ENCODE peak calls at places on chromosomes 3 and 15, in nine cellular contexts. M is CD8-positive, alpha-beta memory T cell; V is astrocyte; X is neural progenitor cell; I is effector memory CD4-positive, alpha-beta T cell; N is cardiac muscle cell; K is bronchial epithelial cell; C is body of pancreas; A is neuronal stem cell. B is an unnamed sample. For H3K36me3, the result is how much of the 10 kb centered on the place peaks cover.

GRCh38 chr3:128950223-128950938 is 43.5 kb downstream of the CFAP92 start:
- DNase-seq in K (peak), I (no peak), A (no peak), N (peak), X (peak), V (peak), C (no peak), M (no peak), B (no peak)

GRCh38 chr3:105542604-105543003 is 175.9 kb downstream of the ALCAM start:
- DNase-seq in M (no peak), A (no peak), N (no peak), C (no peak), K (no peak), I (no peak), X (no peak), V (no peak), B (no peak)

GRCh38 chr3:72042397-72043211 is 257.7 kb upstream of the PROK2 start:
- DNase-seq in X (no peak), K (no peak), N (no peak), V (peak), A (no peak), C (no peak), M (no peak), I (no peak), B (no peak)

GRCh38 chr3:151630938-151631417 is 102.7 kb upstream of the AADACL2 start:
- DNase-seq in V (peak), M (no peak), K (peak), I (no peak), N (peak), A (no peak), C (no peak), X (no peak), B (no peak)

GRCh38 chr3:45560270-45561020 is 34.1 kb upstream of the LIMD1 start:
- DNase-seq in N (no peak), M (no peak), A (no peak), I (no peak), V (no peak), C (peak), X (no peak), K (no peak), B (no peak)

GRCh38 chr3:194871143-194871863 is 185.6 kb downstream of the FAM43A start:
- DNase-seq in M (no peak), C (peak), V (peak), N (peak), I (no peak), X (peak), A (no peak), K (peak), B (peak)

GRCh38 chr15:75237316-75237982 is 20.7 kb upstream of the GOLGA6C start:
- DNase-seq in K (no peak), I (no peak), V (no peak), N (no peak), A (no peak), M (no peak), X (peak), C (peak), B (no peak)

GRCh38 chr15:100988297-100988696 is 69.1 kb downstream of the LRRK1 start:
- DNase-seq in V (no peak), K (no peak), N (no peak), X (no peak), A (no peak), C (no peak), M (no peak), I (no peak), B (no peak)

GRCh38 chr3:51830345-51830744 is 31.1 kb upstream of the IQCF2 start:
- DNase-seq in V (no peak), K (no peak), X (no peak), A (no peak), I (no peak), N (no peak), M (no peak), C (no peak), B (no peak)

GRCh38 chr3:172034786-172035685 is 4.3 kb upstream of the FNDC3B start:
- DNase-seq in A (no peak), V (no peak), X (peak), K (peak), I (no peak), C (peak), N (no peak), M (peak), B (no peak)

GRCh38 chr15:78075490-78076230 is 1.9 kb downstream of the TBC1D2B start:
- DNase-seq in I (no peak), X (peak), V (peak), A (peak), K (peak), M (no peak), N (peak), C (peak), B (no peak)

GRCh38 chr15:60590935-60591490 is 112.1 kb upstream of the ICE2 start:
- DNase-seq in X (peak), N (peak), I (no peak), V (peak), K (no peak), C (peak), A (peak), M (no peak), B (no peak)

GRCh38 chr15:47196057-47196456 is 521.2 kb upstream of the SEMA6D start:
- DNase-seq in C (peak), M (peak), X (peak), I (no peak), K (peak), A (peak), V (peak), N (peak), B (peak)

GRCh38 chr3:172918165-172918564 is 167.6 kb downstream of the ECT2 start:
- DNase-seq in N (no peak), K (no peak), C (no peak), X (no peak), I (no peak), V (peak), A (no peak), M (no peak), B (no peak)

GRCh38 chr3:81545572-81545971 is 215.9 kb downstream of the GBE1 start:
- DNase-seq in C (no peak), K (peak), M (no peak), N (no peak), I (no peak), A (no peak), X (no peak), V (no peak), B (no peak)

GRCh38 chr3:121232309-121233225 is 313.2 kb downstream of the POLQ start:
- DNase-seq in I (no peak), K (peak), V (no peak), C (peak), A (no peak), N (no peak), M (no peak), X (no peak), B (no peak)

GRCh38 chr15:90497912-90498311 is 31.8 kb upstream of the CRTC3 start:
- DNase-seq in N (peak), C (no peak), M (no peak), V (no peak), A (no peak), K (peak), I (no peak), X (no peak), B (no peak)

GRCh38 chr3:184261270-184262165 is at the start of gene CAMK2N2:
- DNase-seq in N (peak), A (peak), I (peak), K (no peak), M (peak), C (peak), V (peak), X (peak), B (no peak)

GRCh38 chr3:149542375-149543312 is 68.1 kb downstream of the TM4SF4 start:
- DNase-seq in I (no peak), A (no peak), N (no peak), X (no peak), V (peak), C (peak), M (no peak), K (no peak), B (no peak)

GRCh38 chr3:190436356-190436755 is 13.3 kb downstream of the TMEM207 start:
- DNase-seq in M (no peak), X (no peak), V (peak), I (no peak), K (no peak), N (no peak), C (no peak), A (no peak), B (no peak)

DNA sequence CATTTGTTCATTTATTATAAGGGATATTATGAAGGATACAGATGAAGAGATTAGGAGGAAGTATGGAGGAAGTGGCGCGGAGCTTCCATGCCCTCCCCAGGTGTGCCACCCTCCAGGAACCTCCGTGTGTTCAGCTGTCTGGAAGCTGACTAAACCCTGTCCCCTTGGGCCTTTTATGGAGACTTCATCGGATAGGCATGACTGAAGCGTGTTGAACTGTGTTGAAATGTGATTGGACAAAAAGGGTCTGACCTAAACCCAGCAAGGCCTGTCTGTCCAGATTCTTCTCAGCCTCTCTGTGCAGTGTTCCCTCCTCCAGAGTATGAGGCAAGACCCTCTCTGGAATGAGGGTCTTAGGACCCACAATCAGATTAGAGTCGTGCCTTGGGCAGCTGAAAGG is 31.7 kb downstream of the HACD3 start:
- DNase-seq in V (no peak), M (no peak), N (no peak), A (no peak), K (peak), C (no peak), I (no peak), X (no peak), B (no peak)
- H3K36me3 ChIP-seq in V (under half), M (under half), N (under half), A (under half), K (under half), C (under half), I (under half), X (under half), B (half or more)

DNA sequence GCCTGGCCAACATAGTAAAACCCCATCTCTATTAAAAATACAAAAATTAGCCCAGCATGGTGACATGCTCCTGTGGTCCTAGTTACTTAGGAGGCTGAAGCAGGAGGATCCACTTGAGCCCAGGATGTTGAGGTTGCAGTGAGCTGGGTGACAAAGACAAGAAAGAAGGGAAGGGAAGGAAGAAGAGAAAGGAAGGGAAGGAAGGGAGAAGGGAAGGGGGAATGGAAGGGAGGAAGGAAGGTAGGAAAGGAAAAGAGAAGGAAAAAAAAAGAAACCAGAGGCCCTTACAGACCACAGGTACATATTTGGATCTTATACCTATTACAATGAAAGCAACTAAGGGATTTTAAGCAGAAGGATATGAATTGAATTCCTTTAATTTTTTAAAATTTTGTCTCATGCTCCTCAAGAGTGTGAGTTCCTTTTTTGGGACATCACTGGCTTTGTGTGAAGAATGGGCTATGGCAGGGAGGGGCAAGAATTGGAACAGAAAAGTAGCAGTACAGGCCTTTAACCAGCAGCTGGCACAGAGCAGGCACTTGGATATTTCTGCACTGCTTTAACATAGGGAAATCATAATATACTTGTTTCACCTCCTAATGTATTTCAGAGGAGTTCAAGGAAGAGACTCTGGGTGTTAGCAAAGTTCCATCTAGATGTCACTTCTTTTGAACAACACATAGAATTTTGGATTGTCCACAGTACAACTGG is 7.9 kb downstream of the RAB27A start:
- DNase-seq in N (no peak), A (no peak), I (no peak), M (no peak), C (no peak), X (no peak), V (no peak), K (no peak), B (no peak)
- H3K36me3 ChIP-seq in N (under half), A (under half), I (under half), M (under half), C (under half), X (under half), V (under half), K (under half), B (under half)

GRCh38 chr3:47772788-47773187 is 8.9 kb downstream of the SMARCC1 start:
- DNase-seq in N (no peak), V (no peak), I (no peak), X (no peak), K (no peak), A (no peak), M (no peak), C (no peak), B (no peak)
- H3K36me3 ChIP-seq in N (under half), V (under half), I (under half), X (under half), K (under half), A (under half), M (under half), C (under half), B (under half)

GRCh38 chr15:87609474-87609873 is 647.1 kb downstream of the NTRK3 start:
- DNase-seq in X (no peak), C (no peak), A (no peak), N (no peak), I (no peak), M (no peak), V (peak), K (peak), B (no peak)

GRCh38 chr15:87608238-87609028 is 648.1 kb downstream of the NTRK3 start:
- DNase-seq in K (no peak), N (no peak), A (no peak), M (no peak), I (no peak), C (no peak), X (no peak), V (no peak), B (no peak)

GRCh38 chr15:87609909-87610308 is 646.6 kb downstream of the NTRK3 start:
- DNase-seq in V (no peak), C (no peak), I (no peak), N (no peak), M (no peak), K (no peak), A (no peak), X (no peak), B (no peak)

GRCh38 chr15:87599616-87600015 is 656.9 kb downstream of the NTRK3 start:
- DNase-seq in N (no peak), I (no peak), M (no peak), X (no peak), K (no peak), A (no peak), C (no peak), V (peak), B (no peak)

GRCh38 chr15:87604857-87605446 is 651.6 kb downstream of the NTRK3 start:
- DNase-seq in X (peak), M (no peak), A (peak), K (no peak), I (no peak), C (no peak), V (no peak), N (peak), B (no peak)
- H3K36me3 ChIP-seq in X (under half), M (under half), A (under half), K (under half), I (under half), C (under half), V (under half), N (under half), B (under half)

GRCh38 chr3:11810276-11810675 is 36.4 kb downstream of the TAMM41 start:
- DNase-seq in A (no peak), I (no peak), X (no peak), M (no peak), V (peak), N (no peak), K (peak), C (no peak), B (no peak)
- H3K36me3 ChIP-seq in A (under half), I (half or more), X (under half), M (under half), V (under half), N (under half), K (under half), C (under half), B (under half)

GRCh38 chr15:57288926-57289650 is 87.2 kb upstream of the CGNL1 start:
- DNase-seq in I (no peak), A (no peak), N (no peak), M (no peak), V (no peak), K (no peak), X (no peak), C (no peak), B (no peak)

GRCh38 chr15:57285386-57285785 is 90.9 kb upstream of the CGNL1 start:
- DNase-seq in A (no peak), K (no peak), N (no peak), V (no peak), I (no peak), M (no peak), C (no peak), X (no peak), B (no peak)

GRCh38 chr15:57286446-57287127 is 89.7 kb upstream of the CGNL1 start:
- DNase-seq in K (no peak), I (no peak), N (peak), V (no peak), A (no peak), C (no peak), M (no peak), X (peak), B (no peak)

GRCh38 chr15:57290826-57291225 is 85.5 kb upstream of the CGNL1 start:
- DNase-seq in N (no peak), I (no peak), C (no peak), V (no peak), K (no peak), X (no peak), M (no peak), A (no peak), B (no peak)

DNA sequence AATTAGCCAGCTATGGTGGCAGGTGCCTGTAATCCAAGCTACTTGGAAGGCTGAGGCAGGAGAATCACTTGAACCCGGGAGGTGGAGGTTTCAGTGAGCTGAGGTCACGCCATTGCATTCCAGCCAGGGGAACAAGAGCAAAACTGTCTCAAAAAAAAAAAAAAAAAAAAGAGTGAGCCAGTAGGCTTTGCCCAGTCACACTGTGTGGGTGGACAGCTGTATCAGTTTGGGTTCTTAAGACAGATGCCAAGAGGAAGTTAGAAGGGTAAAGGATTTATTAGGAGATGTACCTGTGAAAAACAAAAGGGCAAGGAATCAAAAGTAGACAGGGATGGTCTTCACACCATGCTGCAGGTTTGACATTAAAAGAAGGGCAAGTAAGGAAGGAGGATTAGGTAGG is 86.1 kb upstream of the CGNL1 start:
- DNase-seq in V (no peak), N (no peak), K (no peak), I (no peak), C (no peak), A (no peak), M (no peak), X (no peak), B (no peak)
- H3K36me3 ChIP-seq in V (under half), N (under half), K (under half), I (under half), C (under half), A (under half), M (under half), X (under half), B (half or more)

B was measured in SK-N-MC.